ENCODE peak calls at places on chromosomes 6 and 20, in six cellular contexts. V, U, Q, Z, D and M are unnamed samples.

GRCh38 chr6:123829302-123829953 is 25.8 kb downstream of the NKAIN2 start:
- DNase-seq in Q (no peak), V (no peak), D (no peak), U (no peak), Z (no peak), M (no peak)

GRCh38 chr6:2931055-2931454 is 27.9 kb upstream of the SERPINB9 start:
- DNase-seq in D (no peak), Q (no peak), Z (no peak), U (no peak), V (no peak), M (no peak)

GRCh38 chr20:884983-885952 is 30.9 kb downstream of the ANGPT4 start:
- DNase-seq in Q (no peak), U (peak), Z (peak), D (peak), V (peak), M (no peak)

GRCh38 chr20:62274332-62275262 is 28.2 kb upstream of the ADRM1 start:
- DNase-seq in Q (no peak), D (no peak), V (no peak), Z (no peak), U (no peak), M (no peak)

GRCh38 chr6:63516186-63516944 is 55.9 kb upstream of the LOC128125822 start:
- DNase-seq in Z (no peak), D (no peak), Q (no peak), U (no peak), V (no peak), M (no peak)

GRCh38 chr6:83198486-83199172 is 5.5 kb downstream of the RWDD2A start:
- DNase-seq in V (no peak), Z (no peak), D (no peak), Q (no peak), U (no peak), M (peak)

GRCh38 chr20:47574616-47575401 is 73.1 kb downstream of the NCOA3 start:
- DNase-seq in Q (no peak), U (no peak), D (peak), V (peak), Z (peak), M (no peak)

GRCh38 chr20:3080939-3081388 is 3.6 kb downstream of the AVP start:
- DNase-seq in V (no peak), U (peak), Z (peak), Q (no peak), D (peak), M (peak)

GRCh38 chr6:151693366-151693765 is 114.1 kb upstream of the ESR1 start:
- DNase-seq in V (no peak), Q (no peak), D (no peak), Z (no peak), U (no peak), M (no peak)

GRCh38 chr20:50762435-50763201 is 31.2 kb downstream of the PARD6B start:
- DNase-seq in V (no peak), Q (no peak), U (peak), Z (no peak), D (peak), M (peak)

GRCh38 chr20:42441862-42442196 is 747.9 kb downstream of the PTPRT start:
- DNase-seq in D (no peak), V (no peak), U (no peak), Z (no peak), Q (no peak), M (no peak)

GRCh38 chr20:42097741-42098140 is 479.6 kb upstream of the CHD6 start:
- DNase-seq in V (no peak), D (no peak), Q (no peak), U (no peak), Z (no peak), M (no peak)

GRCh38 chr6:146948790-146949342 is 255.4 kb upstream of the STXBP5 start:
- DNase-seq in D (no peak), V (no peak), Z (no peak), Q (no peak), U (no peak), M (no peak)

GRCh38 chr20:584375-585301 is 25.5 kb downstream of the TCF15 start:
- DNase-seq in U (no peak), Q (no peak), D (no peak), V (no peak), Z (no peak), M (no peak)

GRCh38 chr20:7728373-7728772 is 211.9 kb downstream of the HAO1 start:
- DNase-seq in U (no peak), V (no peak), Z (no peak), Q (no peak), D (peak), M (no peak)

GRCh38 chr20:48898210-48898609 is 23.3 kb upstream of the ARFGEF2 start:
- DNase-seq in U (no peak), Q (no peak), Z (no peak), D (peak), V (no peak), M (no peak)

GRCh38 chr20:44411020-44411756 is 55.7 kb downstream of the HNF4A start:
- DNase-seq in D (no peak), Z (no peak), U (no peak), Q (no peak), V (no peak), M (no peak)

GRCh38 chr6:18990313-18990978 is 603.3 kb downstream of the RNF144B start:
- DNase-seq in D (peak), Z (peak), U (no peak), V (no peak), Q (peak), M (peak)

GRCh38 chr20:25399038-25399430 is 8.4 kb upstream of the ABHD12 start:
- DNase-seq in U (peak), D (peak), V (peak), Z (peak), Q (peak), M (peak)

GRCh38 chr6:14459315-14459714 is 341.7 kb downstream of the CD83 start:
- DNase-seq in U (no peak), D (no peak), V (no peak), Q (no peak), Z (no peak), M (no peak)

GRCh38 chr6:131950767-131951575 is at the start of gene CCN2:
- DNase-seq in Z (peak), D (peak), Q (peak), V (no peak), U (peak), M (peak)

GRCh38 chr6:149357726-149358538 is 40.4 kb downstream of the TAB2 start:
- DNase-seq in Z (no peak), U (no peak), D (no peak), V (no peak), Q (no peak), M (no peak)

GRCh38 chr6:153503810-153504209 is 372.7 kb upstream of the RGS17 start:
- DNase-seq in Q (no peak), D (peak), V (peak), Z (peak), U (no peak), M (no peak)

GRCh38 chr20:51801220-51801991 is 915 bp downstream of the SALL4 start:
- DNase-seq in U (no peak), Q (no peak), Z (peak), D (peak), V (no peak), M (no peak)